ENCODE peak calls at places on chromosomes 6 and 20, in eight cellular contexts. D, U, Y, V, F, J, Z and C are unnamed samples.

GRCh38 chr6:147298461-147298860 is 94.2 kb downstream of the STXBP5 start:
- DNase-seq in D (no peak), U (peak), Y (no peak), V (no peak), F (no peak), J (no peak), Z (no peak), C (no peak)

GRCh38 chr6:130559166-130559565 is 193.3 kb downstream of the TMEM200A start:
- DNase-seq in D (no peak), U (peak), Y (no peak), V (no peak), F (no peak), J (no peak), Z (no peak), C (no peak)

GRCh38 chr6:152922706-152923105 is 60.1 kb downstream of the FBXO5 start:
- DNase-seq in D (no peak), U (no peak), Y (no peak), V (no peak), F (no peak), J (no peak), Z (no peak), C (no peak)

GRCh38 chr6:37251211-37251610 is 6.4 kb upstream of the TBC1D22B start:
- DNase-seq in D (no peak), U (peak), Y (no peak), V (no peak), F (no peak), J (no peak), Z (no peak), C (no peak)

GRCh38 chr20:53622247-53623114 is 28.8 kb upstream of the ZNF217 start:
- DNase-seq in D (no peak), U (no peak), Y (peak), V (no peak), F (no peak), J (no peak), Z (no peak), C (no peak)

GRCh38 chr20:47224300-47224791 is 132.2 kb downstream of the ZMYND8 start:
- DNase-seq in D (no peak), U (no peak), Y (no peak), V (no peak), F (no peak), J (no peak), Z (no peak), C (no peak)

GRCh38 chr6:45494734-45495133 is 117.0 kb upstream of the SUPT3H start:
- DNase-seq in D (no peak), U (no peak), Y (no peak), V (no peak), F (no peak), J (no peak), Z (no peak), C (no peak)

GRCh38 chr6:107075951-107076381 is 39.3 kb downstream of the BEND3 start:
- DNase-seq in D (no peak), U (no peak), Y (peak), V (no peak), F (no peak), J (no peak), Z (peak), C (no peak)

GRCh38 chr6:131231103-131231502 is 95.8 kb downstream of the AKAP7 start:
- DNase-seq in D (no peak), U (no peak), Y (no peak), V (no peak), F (no peak), J (no peak), Z (no peak), C (no peak)

GRCh38 chr6:105432797-105433196 is 29.9 kb upstream of the PREP start:
- DNase-seq in D (no peak), U (peak), Y (no peak), V (no peak), F (no peak), J (no peak), Z (no peak), C (no peak)

GRCh38 chr6:35064508-35065440 is 76.4 kb downstream of the TCP11 start:
- DNase-seq in D (no peak), U (no peak), Y (no peak), V (no peak), F (no peak), J (no peak), Z (no peak), C (no peak)
- TF ChIP-seq CTCF in D (no peak), U (no peak), Y (no peak), V (no peak), F (no peak), J (no peak), Z (no peak), C (no peak)

GRCh38 chr20:57460781-57461465 is 64.0 kb downstream of the CTCFL start:
- DNase-seq in D (no peak), U (no peak), Y (no peak), V (no peak), F (no peak), J (no peak), Z (no peak), C (no peak)

GRCh38 chr20:57459278-57459677 is 65.7 kb downstream of the CTCFL start:
- DNase-seq in D (no peak), U (no peak), Y (no peak), V (no peak), F (no peak), J (no peak), Z (no peak), C (no peak)

GRCh38 chr20:57459897-57460663 is 64.9 kb downstream of the CTCFL start:
- DNase-seq in D (no peak), U (no peak), Y (no peak), V (no peak), F (no peak), J (no peak), Z (no peak), C (no peak)

GRCh38 chr20:57457243-57457761 is 66.1 kb downstream of the RBM38 start:
- DNase-seq in D (no peak), U (no peak), Y (peak), V (no peak), F (no peak), J (no peak), Z (no peak), C (no peak)

DNA sequence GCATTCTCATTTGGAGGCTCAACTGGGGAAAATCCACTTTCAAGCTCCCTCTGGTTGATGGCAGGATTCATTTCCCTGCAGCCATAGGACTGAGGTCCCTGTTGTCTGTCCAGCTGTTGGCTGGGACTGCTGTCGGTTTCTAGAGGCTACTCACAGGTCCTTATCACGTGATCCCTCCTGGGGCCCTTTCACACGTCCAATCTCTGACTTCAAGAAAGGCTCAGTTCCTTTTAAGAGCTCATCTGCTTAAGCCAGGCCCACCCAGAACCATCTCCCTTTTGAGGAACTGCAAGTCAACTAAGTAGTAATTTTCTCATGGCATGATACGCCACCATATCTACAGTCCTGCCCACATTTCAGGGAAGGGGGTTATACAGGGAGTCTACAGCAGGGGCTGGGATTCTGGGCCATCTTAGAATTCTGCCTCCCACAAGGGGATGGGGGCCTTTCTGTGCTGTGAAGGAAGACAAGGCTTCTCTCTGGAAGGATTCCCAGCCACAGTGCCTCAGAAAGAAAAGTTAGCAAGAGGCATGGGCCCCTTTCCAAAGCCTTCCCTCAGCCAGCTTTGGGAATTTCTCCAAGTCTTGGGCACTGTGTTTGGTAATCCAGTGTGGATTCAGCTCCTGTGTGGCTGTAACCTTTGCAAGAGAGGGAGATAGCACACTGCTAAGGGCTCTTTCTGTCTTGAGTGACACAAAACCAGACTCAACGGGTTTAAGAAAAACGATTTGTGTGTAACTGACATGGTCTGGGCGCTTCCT is 66.4 kb downstream of the CTCFL start:
- DNase-seq in D (no peak), U (no peak), Y (peak), V (no peak), F (no peak), J (no peak), Z (no peak), C (no peak)
- TF ChIP-seq CTCF in D (no peak), U (no peak), Y (no peak), V (no peak), F (no peak), J (no peak), Z (no peak), C (no peak)

DNA sequence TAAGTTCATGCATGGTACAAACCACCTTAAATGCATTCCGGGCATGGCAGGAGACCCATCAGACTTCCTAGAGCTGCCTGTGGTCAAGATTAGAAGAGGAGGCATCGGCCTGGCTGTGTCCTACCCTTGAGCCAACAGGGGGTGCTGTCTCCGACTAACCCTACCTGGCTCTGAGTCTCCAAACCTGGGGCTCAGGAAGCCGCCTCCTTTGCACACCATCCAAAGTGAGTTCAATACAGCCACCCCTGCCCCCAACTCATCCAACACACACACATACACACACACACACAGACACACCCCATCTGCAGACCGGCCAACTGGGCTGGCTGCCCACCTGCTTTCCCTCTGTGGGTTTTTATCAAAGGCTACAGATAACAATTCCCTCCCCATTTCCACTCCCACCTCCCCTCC is 77.0 kb downstream of the JPH2 start:
- DNase-seq in D (no peak), U (no peak), Y (no peak), V (no peak), F (no peak), J (no peak), Z (no peak), C (no peak)
- TF ChIP-seq CTCF in D (no peak), U (peak), Y (no peak), V (no peak), F (no peak), J (no peak), Z (no peak), C (no peak)

GRCh38 chr6:31402324-31403282 is 792 bp upstream of the MICA start:
- DNase-seq in D (no peak), U (no peak), Y (peak), V (no peak), F (peak), J (no peak), Z (peak), C (no peak)
- TF ChIP-seq CTCF in D (no peak), U (no peak), Y (no peak), V (no peak), F (no peak), J (no peak), Z (no peak), C (no peak)